ENCODE peak calls at places on chromosomes 11 and 22, in five cellular contexts. E is right atrium auricular region; J is activated CD4-positive, alpha-beta T cell treated with anti-CD3 and anti-CD28 coated beads, Interleukin-2, amount 50 U/mL, for 48 hours; V is activated T-cell treated with anti-CD3 and anti-CD28 coated beads for 1 hour; T is colonic mucosa. M is an unnamed sample.

GRCh38 chr11:71568707-71569349 is 3.5 kb downstream of the KRTAP5-10 start:
- DNase-seq in E (no peak), J (no peak), V (no peak), T (no peak), M (no peak)

GRCh38 chr22:22877523-22878210 is 9.9 kb upstream of the IGLL5 start:
- DNase-seq in E (no peak), J (peak; percentile 83), V (peak; percentile 83), T (peak; percentile 68), M (peak; percentile 83)

GRCh38 chr11:130159657-130160459 is at the start of gene ST14:
- DNase-seq in E (no peak), J (no peak), V (no peak), T (peak; percentile 89), M (peak; percentile 79)

GRCh38 chr22:45831394-45831793 is 145.6 kb downstream of the WNT7B start:
- DNase-seq in E (no peak), J (no peak), V (no peak), T (no peak), M (peak; percentile 11)

GRCh38 chr11:65616575-65617001 is 1.0 kb downstream of the PCNX3 start:
- DNase-seq in E (no peak), J (peak; percentile 30), V (no peak), T (no peak), M (no peak)

GRCh38 chr11:18844753-18845367 is 53.3 kb upstream of the PTPN5 start:
- DNase-seq in E (no peak), J (no peak), V (no peak), T (no peak), M (peak; percentile 55)

GRCh38 chr11:14861680-14862079 is 30.4 kb downstream of the CYP2R1 start:
- DNase-seq in E (no peak), J (no peak), V (no peak), T (peak; percentile 86), M (no peak)

GRCh38 chr11:71370895-71371673 is 77.1 kb downstream of the DHCR7 start:
- DNase-seq in E (no peak), J (no peak), V (no peak), T (no peak), M (no peak)

GRCh38 chr22:25564320-25564978 is at the start of gene GRK3:
- DNase-seq in E (peak; percentile 60), J (peak; percentile 71), V (peak; percentile 44), T (peak; percentile 77), M (peak; percentile 75)

GRCh38 chr11:125542709-125543108 is 26.6 kb upstream of the EI24 start:
- DNase-seq in E (no peak), J (no peak), V (no peak), T (no peak), M (no peak)

GRCh38 chr22:49206281-49206680 is 621.4 kb downstream of the BRD1 start:
- DNase-seq in E (peak; percentile 21), J (no peak), V (no peak), T (no peak), M (no peak)

GRCh38 chr11:10838906-10839305 is 18.9 kb downstream of the ZBED5 start:
- DNase-seq in E (no peak), J (no peak), V (no peak), T (no peak), M (no peak)